ENCODE peak calls at places on chromosome 14, in four cellular contexts. E, A, S and O are unnamed samples.
A peak's percentile ranks its signal among the peaks of the same experiment; 100 is the strongest.

GRCh38 chr14:96739511-96739910 is 57.7 kb upstream of the VRK1 start:
- DNase-seq in E (no peak), A (no peak), S (no peak), O (no peak)

GRCh38 chr14:75946785-75947184 is 35.0 kb downstream of the TGFB3 start:
- DNase-seq in E (no peak), A (no peak), S (no peak), O (peak; percentile 11)

GRCh38 chr14:54699087-54699530 is 132.2 kb downstream of the SAMD4A start:
- DNase-seq in E (no peak), A (peak; percentile 38), S (no peak), O (peak; percentile 88)

GRCh38 chr14:104206281-104206904 is 68.0 kb downstream of the KIF26A start:
- DNase-seq in E (no peak), A (peak; percentile 61), S (no peak), O (peak; percentile 46)

GRCh38 chr14:69804902-69805301 is 7.9 kb upstream of the SLC10A1 start:
- DNase-seq in E (no peak), A (no peak), S (no peak), O (no peak)

GRCh38 chr14:61380984-61381383 is 59.6 kb downstream of the PRKCH start:
- DNase-seq in E (no peak), A (no peak), S (no peak), O (peak; percentile 75)

GRCh38 chr14:77158175-77158908 is 16.8 kb upstream of the ZDHHC22 start:
- DNase-seq in E (peak; percentile 71), A (peak; percentile 67), S (no peak), O (peak; percentile 78)

GRCh38 chr14:26828741-26829140 is 230.9 kb upstream of the NOVA1 start:
- DNase-seq in E (no peak), A (no peak), S (no peak), O (no peak)

GRCh38 chr14:82447586-82447985 is 913.9 kb upstream of the SEL1L start:
- DNase-seq in E (no peak), A (no peak), S (no peak), O (peak; percentile 28)

GRCh38 chr14:34713681-34714319 is 593 bp downstream of the CFL2 start:
- DNase-seq in E (peak; percentile 84), A (no peak), S (no peak), O (peak; percentile 42)

GRCh38 chr14:94844593-94844992 is 74.7 kb upstream of the GSC start:
- DNase-seq in E (no peak), A (no peak), S (no peak), O (no peak)

GRCh38 chr14:74403619-74404417 is 22.2 kb downstream of the SYNDIG1L start:
- DNase-seq in E (no peak), A (no peak), S (no peak), O (no peak)

GRCh38 chr14:54220122-54220691 is 176.6 kb upstream of the CDKN3 start:
- DNase-seq in E (no peak), A (peak; percentile 49), S (no peak), O (peak; percentile 89)

GRCh38 chr14:89973234-89973823 is 17.6 kb downstream of the TDP1 start:
- DNase-seq in E (peak; percentile 69), A (peak; percentile 70), S (no peak), O (peak; percentile 80)

GRCh38 chr14:20262642-20263128 is 23.6 kb downstream of the OR11H4 start:
- DNase-seq in E (peak; percentile 46), A (no peak), S (no peak), O (peak; percentile 50)

GRCh38 chr14:35741345-35742031 is 67.6 kb downstream of the RALGAPA1 start:
- DNase-seq in E (no peak), A (no peak), S (no peak), O (no peak)

GRCh38 chr14:93337884-93338283 is 5.0 kb upstream of the BTBD7 start:
- DNase-seq in E (no peak), A (no peak), S (no peak), O (no peak)

GRCh38 chr14:36553650-36554260 is 28.7 kb downstream of the NKX2-8 start:
- DNase-seq in E (peak; percentile 51), A (no peak), S (no peak), O (peak; percentile 57)

GRCh38 chr14:106790189-106791036 is 1264.0 kb downstream of the TMEM121 start:
- DNase-seq in E (no peak), A (no peak), S (no peak), O (peak; percentile 1)

GRCh38 chr14:36617824-36618223 is 35.4 kb upstream of the NKX2-8 start:
- DNase-seq in E (no peak), A (no peak), S (no peak), O (no peak)

GRCh38 chr14:78104130-78104529 is 66.0 kb upstream of the NRXN3 start:
- DNase-seq in E (no peak), A (no peak), S (no peak), O (no peak)

GRCh38 chr14:22555573-22556011 is 33.4 kb downstream of the DAD1 start:
- DNase-seq in E (peak; percentile 52), A (no peak), S (no peak), O (no peak)

GRCh38 chr14:65258391-65258790 is 154.1 kb upstream of the FUT8 start:
- DNase-seq in E (peak; percentile 79), A (no peak), S (no peak), O (peak; percentile 89)

DNA sequence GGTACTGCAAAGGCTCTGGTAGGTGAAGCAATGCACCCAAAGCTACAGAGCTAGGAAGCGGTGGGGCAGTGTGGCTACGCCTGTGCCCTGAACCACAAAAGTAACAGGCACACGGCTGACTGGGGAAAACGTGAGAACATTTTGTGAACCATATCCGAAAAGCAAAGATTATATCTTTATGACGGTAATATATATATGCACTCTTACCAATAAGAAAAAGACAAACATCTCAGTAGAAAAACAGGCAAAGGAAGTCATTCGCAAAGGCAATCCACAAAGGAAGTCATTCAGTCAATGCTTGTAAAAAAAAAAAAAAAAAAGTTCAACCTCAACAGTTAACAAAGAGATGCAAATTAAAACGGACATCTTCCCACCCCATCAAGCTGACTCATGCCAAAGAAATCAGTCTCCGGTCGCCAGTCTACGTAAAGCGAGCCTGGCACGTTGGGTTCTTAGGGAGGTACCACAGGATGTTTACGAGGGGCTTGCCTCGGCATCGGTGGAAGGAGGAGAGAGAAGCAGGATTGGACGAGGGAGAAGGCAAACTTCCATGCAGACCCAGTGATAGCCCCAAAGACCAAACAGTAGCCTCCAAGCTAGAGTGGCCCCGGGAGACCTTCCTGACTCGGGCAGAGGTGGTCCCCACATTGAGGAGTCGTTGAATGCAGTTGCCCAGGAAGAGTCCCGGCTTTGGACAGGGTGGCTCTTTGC is 39.4 kb upstream of the PPP2R5C start:
- DNase-seq in E (no peak), A (peak; percentile 90), S (no peak), O (peak; percentile 87)
- H3K9ac ChIP-seq in E (no peak overlapping the region), A (no peak overlapping the region), S (no peak overlapping the region), O (no peak overlapping the region)

GRCh38 chr14:32183151-32184048 is 18.4 kb upstream of the RNU6-7 start:
- DNase-seq in E (no peak), A (no peak), S (no peak), O (no peak)
- H3K56ac ChIP-seq in E (no peak overlapping the region), A (no peak overlapping the region), S (no peak overlapping the region), O (no peak overlapping the region)

GRCh38 chr14:68261092-68261842 is 441.7 kb downstream of the RAD51B start:
- DNase-seq in E (no peak), A (no peak), S (peak; percentile 31), O (peak; percentile 71)
- H2BK120ac ChIP-seq in E (no peak overlapping the region), A (peak overlapping the region; percentile 44), S (peak overlapping the region; percentile 70), O (peak overlapping the region; percentile 37)

DNA sequence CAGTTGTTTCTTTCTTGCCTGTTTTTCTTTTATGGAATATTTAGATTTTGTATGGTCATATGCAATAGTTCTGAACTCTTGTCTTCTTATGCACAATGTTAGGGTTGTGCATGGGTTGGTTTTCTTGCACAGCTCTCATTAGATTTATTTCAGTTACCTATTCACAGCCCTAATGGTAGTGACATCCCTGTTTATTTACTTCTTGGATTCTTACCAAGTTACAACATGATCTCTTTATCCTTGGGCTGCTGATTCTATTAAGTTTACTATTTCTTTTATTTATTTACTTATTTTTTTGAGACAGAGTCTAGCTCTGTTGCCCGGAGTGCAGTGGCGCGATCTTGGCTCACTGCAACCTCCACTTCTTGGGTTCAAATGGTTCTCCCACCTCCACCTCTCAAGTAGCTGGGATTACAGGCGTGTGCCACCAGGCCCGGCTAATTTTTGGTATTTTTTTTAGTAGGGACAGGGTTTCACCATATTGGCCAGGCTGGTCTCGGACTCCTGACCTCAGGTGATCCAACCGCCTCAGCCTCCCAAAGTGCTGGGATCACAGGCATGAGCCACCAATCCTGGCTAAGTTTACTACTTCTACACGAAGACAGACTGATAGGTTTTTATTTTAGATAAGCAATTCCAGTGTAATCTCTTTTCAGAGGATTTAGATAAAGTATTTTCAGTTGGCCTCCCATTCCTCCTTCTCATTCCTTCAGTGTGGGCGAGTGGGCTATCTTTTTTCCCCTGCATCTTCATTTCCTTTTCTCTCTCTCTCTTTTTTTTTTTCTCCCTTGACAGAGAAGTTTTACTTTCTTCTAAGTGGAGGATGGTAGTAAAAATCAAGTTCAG is 395.1 kb upstream of the RGS6 start:
- DNase-seq in E (no peak), A (no peak), S (no peak), O (peak; percentile 58)
- H3K9ac ChIP-seq in E (no peak overlapping the region), A (no peak overlapping the region), S (no peak overlapping the region), O (no peak overlapping the region)

GRCh38 chr14:57609313-57609712 is 115.7 kb upstream of the CCDC198 start:
- DNase-seq in E (no peak), A (no peak), S (no peak), O (no peak)
- H3K56ac ChIP-seq in E (no peak overlapping the region), A (no peak overlapping the region), S (no peak overlapping the region), O (no peak overlapping the region)